ENCODE peak calls at places on chromosomes 12 and 14, in five cellular contexts. C, N, G, O and H are unnamed samples.

GRCh38 chr14:80356413-80356812 is 145.1 kb upstream of the DIO2 start:
- DNase-seq in C (no peak), N (no peak), G (peak), O (no peak), H (no peak)

GRCh38 chr12:5648692-5649338 is 216.9 kb downstream of the NTF3 start:
- DNase-seq in C (no peak), N (no peak), G (peak), O (no peak), H (no peak)

GRCh38 chr12:104011265-104011664 is 38.7 kb downstream of the GLT8D2 start:
- DNase-seq in C (no peak), N (peak), G (peak), O (peak), H (peak)

GRCh38 chr14:30559638-30560071 is 697 bp downstream of the G2E3 start:
- DNase-seq in C (no peak), N (no peak), G (peak), O (peak), H (no peak)

GRCh38 chr12:48556631-48557030 is 13.2 kb downstream of the LALBA start:
- DNase-seq in C (no peak), N (no peak), G (no peak), O (no peak), H (no peak)

GRCh38 chr12:131989021-131989420 is 39.3 kb downstream of the EP400 start:
- DNase-seq in C (no peak), N (no peak), G (no peak), O (no peak), H (no peak)

GRCh38 chr12:26810330-26810729 is 22.7 kb downstream of the ITPR2 start:
- DNase-seq in C (no peak), N (no peak), G (peak), O (peak), H (no peak)

GRCh38 chr14:101556566-101557320 is 4.6 kb upstream of the DIO3 start:
- DNase-seq in C (no peak), N (no peak), G (no peak), O (no peak), H (no peak)

GRCh38 chr14:93528884-93529558 is 98.3 kb downstream of the UNC79 start:
- DNase-seq in C (no peak), N (no peak), G (no peak), O (peak), H (no peak)

GRCh38 chr14:61321385-61322010 is at the start of gene PRKCH:
- DNase-seq in C (peak), N (no peak), G (peak), O (peak), H (peak)

GRCh38 chr12:112381421-112381897 is 772 bp downstream of the HECTD4 start:
- DNase-seq in C (peak), N (no peak), G (no peak), O (peak), H (no peak)

GRCh38 chr12:106759526-106760183 is 14.8 kb upstream of the RIC8B start:
- DNase-seq in C (no peak), N (no peak), G (no peak), O (no peak), H (no peak)

GRCh38 chr12:92595663-92596062 is 107.1 kb upstream of the PLEKHG7 start:
- DNase-seq in C (no peak), N (no peak), G (no peak), O (no peak), H (peak)

GRCh38 chr12:3107071-3107583 is 29.9 kb downstream of the TSPAN9 start:
- DNase-seq in C (no peak), N (no peak), G (peak), O (no peak), H (no peak)

GRCh38 chr14:91879196-91879595 is 11.9 kb upstream of the TC2N start:
- DNase-seq in C (no peak), N (no peak), G (no peak), O (peak), H (peak)

GRCh38 chr14:72553161-72553560 is 340.7 kb downstream of the DPF3 start:
- DNase-seq in C (no peak), N (no peak), G (peak), O (no peak), H (no peak)

GRCh38 chr14:101705733-101706508 is 55.6 kb upstream of the PPP2R5C start:
- DNase-seq in C (peak), N (no peak), G (peak), O (no peak), H (no peak)

GRCh38 chr14:22159049-22159448 is 430.0 kb downstream of the DAD1 start:
- DNase-seq in C (no peak), N (no peak), G (peak), O (peak), H (peak)

GRCh38 chr12:115354476-115354890 is 670.5 kb upstream of the TBX3 start:
- DNase-seq in C (no peak), N (no peak), G (no peak), O (no peak), H (no peak)

GRCh38 chr12:118052324-118053070 is 8.5 kb downstream of the WSB2 start:
- DNase-seq in C (no peak), N (peak), G (peak), O (peak), H (peak)

GRCh38 chr12:121288158-121288848 is 8.2 kb downstream of the CAMKK2 start:
- DNase-seq in C (no peak), N (no peak), G (no peak), O (no peak), H (no peak)

GRCh38 chr12:124668602-124669001 is 101.2 kb upstream of the NCOR2 start:
- DNase-seq in C (no peak), N (no peak), G (peak), O (no peak), H (no peak)

GRCh38 chr14:105154476-105154871 is 14.1 kb downstream of the JAG2 start:
- DNase-seq in C (peak), N (no peak), G (no peak), O (no peak), H (no peak)

GRCh38 chr14:22837059-22837749 is 819 bp downstream of the MMP14 start:
- DNase-seq in C (no peak), N (no peak), G (peak), O (peak), H (no peak)

GRCh38 chr12:77032406-77032805 is 33.0 kb downstream of the E2F7 start:
- DNase-seq in C (no peak), N (no peak), G (peak), O (peak), H (peak)

GRCh38 chr12:14769462-14769836 is 33.8 kb downstream of the WBP11 start:
- DNase-seq in C (no peak), N (no peak), G (no peak), O (no peak), H (no peak)

GRCh38 chr14:90533591-90534021 is 136.8 kb downstream of the CALM1 start:
- DNase-seq in C (no peak), N (no peak), G (no peak), O (no peak), H (no peak)

GRCh38 chr12:88325828-88326214 is 183.7 kb downstream of the TMTC3 start:
- DNase-seq in C (no peak), N (no peak), G (peak), O (no peak), H (no peak)

GRCh38 chr12:106138646-106139421 is at the start of gene NUAK1:
- DNase-seq in C (no peak), N (no peak), G (peak), O (peak), H (no peak)

GRCh38 chr12:121796855-121797751 is 3.6 kb upstream of the RHOF start:
- DNase-seq in C (no peak), N (no peak), G (peak), O (peak), H (no peak)

GRCh38 chr12:1205512-1206060 is 214.6 kb downstream of the ERC1 start:
- DNase-seq in C (no peak), N (no peak), G (peak), O (peak), H (no peak)

GRCh38 chr14:53190938-53191337 is 37.8 kb upstream of the DDHD1 start:
- DNase-seq in C (no peak), N (no peak), G (peak), O (peak), H (peak)

GRCh38 chr12:29552994-29553748 is 55.7 kb upstream of the OVCH1 start:
- DNase-seq in C (no peak), N (no peak), G (no peak), O (no peak), H (no peak)
- H3K27ac ChIP-seq in C (no peak), N (no peak), G (no peak), O (no peak), H (no peak)

GRCh38 chr14:103140316-103141109 is 17.3 kb downstream of the TNFAIP2 start:
- DNase-seq in C (no peak), N (no peak), G (no peak), O (peak), H (no peak)
- H3K27ac ChIP-seq in C (no peak), N (peak), G (no peak), O (no peak), H (no peak)

GRCh38 chr12:108700833-108701450 is 30.4 kb downstream of the CORO1C start:
- DNase-seq in C (no peak), N (no peak), G (no peak), O (peak), H (peak)
- H3K27ac ChIP-seq in C (no peak), N (no peak), G (peak), O (peak), H (peak)

DNA sequence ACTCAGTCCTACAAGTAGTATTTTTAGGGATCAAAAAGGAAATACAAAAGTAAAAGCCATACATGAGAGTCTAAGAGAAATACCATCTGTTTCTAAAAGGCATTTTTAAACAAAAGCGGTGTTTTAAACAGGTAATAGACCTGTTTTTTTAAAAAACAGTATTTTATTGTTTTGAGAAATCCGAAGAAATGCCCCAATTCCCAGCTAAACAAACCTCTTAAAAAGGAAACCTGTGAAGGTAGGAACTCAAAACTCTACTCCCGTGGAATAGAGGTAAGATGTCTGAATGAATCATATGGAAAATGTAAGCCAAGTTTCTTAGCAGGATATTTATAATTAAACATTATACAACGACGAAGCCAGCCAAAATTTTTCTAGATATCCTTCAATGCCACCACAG is 2.0 kb downstream of the PPP1R13B start:
- DNase-seq in C (no peak), N (no peak), G (no peak), O (no peak), H (no peak)
- H3K27ac ChIP-seq in C (no peak), N (no peak), G (no peak), O (no peak), H (no peak)